ENCODE peak calls at places on chromosomes 12 and 14, in six cellular contexts. K, Y, I, A, V and U are unnamed samples.

GRCh38 chr12:57093412-57094193 is 4.7 kb downstream of the NAB2 start:
- DNase-seq in A (peak), K (peak), V (peak), I (peak), Y (no peak), U (no peak)

GRCh38 chr14:103561381-103562134 is 899 bp downstream of the BAG5 start:
- DNase-seq in A (peak), I (peak), V (peak), Y (peak), K (peak), U (no peak)

GRCh38 chr12:82838123-82838522 is 151.4 kb downstream of the TMTC2 start:
- DNase-seq in A (no peak), K (no peak), Y (no peak), V (no peak), I (no peak), U (no peak)

GRCh38 chr12:131455581-131456110 is 255.2 kb upstream of the SFSWAP start:
- DNase-seq in Y (no peak), K (no peak), I (no peak), V (no peak), A (no peak), U (no peak)

GRCh38 chr14:31960039-31960438 is 117.1 kb upstream of the ARHGAP5 start:
- DNase-seq in K (no peak), Y (no peak), V (no peak), A (no peak), I (no peak), U (no peak)

GRCh38 chr12:2306686-2307249 is 254.0 kb downstream of the CACNA1C start:
- DNase-seq in K (no peak), A (no peak), I (no peak), V (no peak), Y (no peak), U (no peak)

GRCh38 chr12:22042981-22043669 is 2.9 kb upstream of the CMAS start:
- DNase-seq in I (peak), V (peak), A (no peak), K (no peak), Y (peak), U (no peak)

GRCh38 chr12:81439344-81439743 is 319.8 kb downstream of the PPFIA2 start:
- DNase-seq in A (no peak), V (no peak), Y (no peak), K (no peak), I (no peak), U (no peak)

GRCh38 chr12:100823988-100824387 is 29.4 kb downstream of the ANO4 start:
- DNase-seq in Y (no peak), I (peak), A (no peak), V (peak), K (no peak), U (no peak)

GRCh38 chr12:25065035-25065434 is 116.1 kb upstream of the BCAT1 start:
- DNase-seq in I (no peak), K (no peak), A (no peak), V (no peak), Y (no peak), U (no peak)

GRCh38 chr14:61150851-61151250 is 130.3 kb downstream of the TMEM30B start:
- DNase-seq in A (no peak), V (peak), K (no peak), Y (no peak), I (peak), U (no peak)